ENCODE peak calls at places on chromosomes 4 and X, in five cellular contexts. One of them, this sample, is unnamed.

GRCh38 chrX:13868481-13869040 is 51.7 kb upstream of the GPM6B start:
- DNase-seq in activated T-cell treated with anti-CD3 and anti-CD28 coated beads for 1 hour: no peak
- DNase-seq in mucosa of descending colon: no peak
- DNase-seq in NCI-H187: no peak
- DNase-seq in GM03348: peak
- DNase-seq in this sample: no peak

GRCh38 chr4:110518889-110519490 is 43.0 kb downstream of the ENPEP start:
- DNase-seq in mucosa of descending colon: no peak
- DNase-seq in NCI-H187: no peak
- DNase-seq in activated T-cell treated with anti-CD3 and anti-CD28 coated beads for 1 hour: peak
- DNase-seq in GM03348: peak
- DNase-seq in this sample: no peak

GRCh38 chr4:108540536-108540935 is 79.8 kb upstream of the RPL34 start:
- DNase-seq in GM03348: no peak
- DNase-seq in activated T-cell treated with anti-CD3 and anti-CD28 coated beads for 1 hour: no peak
- DNase-seq in NCI-H187: no peak
- DNase-seq in mucosa of descending colon: no peak
- DNase-seq in this sample: no peak

GRCh38 chrX:51569561-51569960 is 49.2 kb downstream of the CENPVL3 start:
- DNase-seq in NCI-H187: no peak
- DNase-seq in GM03348: no peak
- DNase-seq in mucosa of descending colon: no peak
- DNase-seq in activated T-cell treated with anti-CD3 and anti-CD28 coated beads for 1 hour: no peak
- DNase-seq in this sample: no peak

GRCh38 chr4:66590488-66591215 is 920.4 kb upstream of the EPHA5 start:
- DNase-seq in mucosa of descending colon: no peak
- DNase-seq in GM03348: peak
- DNase-seq in NCI-H187: no peak
- DNase-seq in activated T-cell treated with anti-CD3 and anti-CD28 coated beads for 1 hour: no peak
- DNase-seq in this sample: no peak

GRCh38 chr4:121794505-121795192 is 6.5 kb upstream of the EXOSC9 start:
- DNase-seq in NCI-H187: no peak
- DNase-seq in mucosa of descending colon: no peak
- DNase-seq in GM03348: peak
- DNase-seq in activated T-cell treated with anti-CD3 and anti-CD28 coated beads for 1 hour: no peak
- DNase-seq in this sample: no peak

GRCh38 chr4:98566491-98567008 is 91.9 kb downstream of the TSPAN5 start:
- DNase-seq in activated T-cell treated with anti-CD3 and anti-CD28 coated beads for 1 hour: no peak
- DNase-seq in NCI-H187: no peak
- DNase-seq in GM03348: peak
- DNase-seq in mucosa of descending colon: no peak
- DNase-seq in this sample: no peak

GRCh38 chrX:50779694-50780093 is 34.3 kb downstream of the SHROOM4 start:
- DNase-seq in GM03348: peak
- DNase-seq in NCI-H187: no peak
- DNase-seq in mucosa of descending colon: no peak
- DNase-seq in activated T-cell treated with anti-CD3 and anti-CD28 coated beads for 1 hour: no peak
- DNase-seq in this sample: no peak

GRCh38 chr4:19657856-19658255 is 593.8 kb upstream of the SLIT2 start:
- DNase-seq in mucosa of descending colon: no peak
- DNase-seq in GM03348: no peak
- DNase-seq in activated T-cell treated with anti-CD3 and anti-CD28 coated beads for 1 hour: no peak
- DNase-seq in NCI-H187: no peak
- DNase-seq in this sample: no peak

GRCh38 chr4:73034896-73035295 is 34.6 kb downstream of the COX18 start:
- DNase-seq in mucosa of descending colon: no peak
- DNase-seq in NCI-H187: no peak
- DNase-seq in activated T-cell treated with anti-CD3 and anti-CD28 coated beads for 1 hour: no peak
- DNase-seq in GM03348: no peak
- DNase-seq in this sample: no peak

GRCh38 chr4:173661001-173661400 is 131.0 kb upstream of the HAND2 start:
- DNase-seq in GM03348: no peak
- DNase-seq in NCI-H187: no peak
- DNase-seq in mucosa of descending colon: no peak
- DNase-seq in activated T-cell treated with anti-CD3 and anti-CD28 coated beads for 1 hour: no peak
- DNase-seq in this sample: no peak

GRCh38 chrX:119756926-119757635 is 1.3 kb upstream of the SOWAHD start:
- DNase-seq in NCI-H187: no peak
- DNase-seq in mucosa of descending colon: no peak
- DNase-seq in GM03348: no peak
- DNase-seq in activated T-cell treated with anti-CD3 and anti-CD28 coated beads for 1 hour: no peak
- DNase-seq in this sample: peak

GRCh38 chr4:988726-989721 is 2.2 kb downstream of the IDUA start:
- DNase-seq in NCI-H187: no peak
- DNase-seq in GM03348: no peak
- DNase-seq in activated T-cell treated with anti-CD3 and anti-CD28 coated beads for 1 hour: no peak
- DNase-seq in mucosa of descending colon: no peak
- DNase-seq in this sample: no peak

GRCh38 chr4:2364654-2365053 is 53.8 kb downstream of the ZFYVE28 start:
- DNase-seq in NCI-H187: no peak
- DNase-seq in GM03348: peak
- DNase-seq in mucosa of descending colon: peak
- DNase-seq in activated T-cell treated with anti-CD3 and anti-CD28 coated beads for 1 hour: peak
- DNase-seq in this sample: peak

GRCh38 chr4:101044766-101045165 is 302.6 kb downstream of the PPP3CA start:
- DNase-seq in mucosa of descending colon: no peak
- DNase-seq in GM03348: no peak
- DNase-seq in NCI-H187: no peak
- DNase-seq in activated T-cell treated with anti-CD3 and anti-CD28 coated beads for 1 hour: no peak
- DNase-seq in this sample: no peak

GRCh38 chr4:113435893-113436292 is 325.6 kb downstream of the CAMK2D start:
- DNase-seq in GM03348: peak
- DNase-seq in activated T-cell treated with anti-CD3 and anti-CD28 coated beads for 1 hour: no peak
- DNase-seq in NCI-H187: peak
- DNase-seq in mucosa of descending colon: no peak
- DNase-seq in this sample: no peak

GRCh38 chr4:88251914-88252313 is 32.4 kb downstream of the PPM1K start:
- DNase-seq in NCI-H187: no peak
- DNase-seq in mucosa of descending colon: no peak
- DNase-seq in activated T-cell treated with anti-CD3 and anti-CD28 coated beads for 1 hour: no peak
- DNase-seq in GM03348: no peak
- DNase-seq in this sample: no peak

GRCh38 chrX:136336623-136337022 is 35.9 kb downstream of the ADGRG4 start:
- DNase-seq in mucosa of descending colon: no peak
- DNase-seq in activated T-cell treated with anti-CD3 and anti-CD28 coated beads for 1 hour: no peak
- DNase-seq in GM03348: no peak
- DNase-seq in NCI-H187: no peak
- DNase-seq in this sample: no peak

GRCh38 chr4:53497446-53498069 is 93.7 kb downstream of the LNX1 start:
- DNase-seq in GM03348: peak
- DNase-seq in mucosa of descending colon: no peak
- DNase-seq in activated T-cell treated with anti-CD3 and anti-CD28 coated beads for 1 hour: no peak
- DNase-seq in NCI-H187: no peak
- DNase-seq in this sample: no peak

GRCh38 chr4:182874946-182875345 is 42.2 kb downstream of the DCTD start:
- DNase-seq in NCI-H187: no peak
- DNase-seq in activated T-cell treated with anti-CD3 and anti-CD28 coated beads for 1 hour: no peak
- DNase-seq in GM03348: no peak
- DNase-seq in mucosa of descending colon: no peak
- DNase-seq in this sample: no peak

GRCh38 chrX:43655961-43656494 is at the start of gene MAOA:
- DNase-seq in mucosa of descending colon: peak
- DNase-seq in activated T-cell treated with anti-CD3 and anti-CD28 coated beads for 1 hour: no peak
- DNase-seq in NCI-H187: no peak
- DNase-seq in GM03348: no peak
- DNase-seq in this sample: peak